ENCODE peak calls at places on chromosomes 11 and 22, in five cellular contexts. One of them, this sample, is unnamed.

GRCh38 chr11:34627197-34627596 is 6.3 kb downstream of the EHF start:
- DNase-seq in neural crest cell: no peak
- DNase-seq in AG09309: no peak
- DNase-seq in CD8-positive, alpha-beta T cell: no peak
- DNase-seq in activated CD8-positive, alpha-beta T cell treated with anti-CD3 and anti-CD28 coated beads for 36 hours: no peak
- DNase-seq in this sample: no peak

GRCh38 chr11:31001432-31001831 is 368.1 kb downstream of the DCDC1 start:
- DNase-seq in CD8-positive, alpha-beta T cell: no peak
- DNase-seq in AG09309: no peak
- DNase-seq in neural crest cell: no peak
- DNase-seq in activated CD8-positive, alpha-beta T cell treated with anti-CD3 and anti-CD28 coated beads for 36 hours: no peak
- DNase-seq in this sample: no peak

GRCh38 chr11:18312663-18313420 is 9.1 kb downstream of the HPS5 start:
- DNase-seq in activated CD8-positive, alpha-beta T cell treated with anti-CD3 and anti-CD28 coated beads for 36 hours: no peak
- DNase-seq in CD8-positive, alpha-beta T cell: no peak
- DNase-seq in AG09309: peak
- DNase-seq in neural crest cell: no peak
- DNase-seq in this sample: no peak

GRCh38 chr11:69071956-69072355 is 23.2 kb downstream of the TPCN2 start:
- DNase-seq in AG09309: no peak
- DNase-seq in neural crest cell: no peak
- DNase-seq in activated CD8-positive, alpha-beta T cell treated with anti-CD3 and anti-CD28 coated beads for 36 hours: no peak
- DNase-seq in CD8-positive, alpha-beta T cell: no peak
- DNase-seq in this sample: no peak

GRCh38 chr11:95108159-95108611 is 18.5 kb downstream of the ENDOD1 start:
- DNase-seq in activated CD8-positive, alpha-beta T cell treated with anti-CD3 and anti-CD28 coated beads for 36 hours: no peak
- DNase-seq in neural crest cell: no peak
- DNase-seq in CD8-positive, alpha-beta T cell: no peak
- DNase-seq in AG09309: no peak
- DNase-seq in this sample: no peak

GRCh38 chr11:34987617-34988016 is 71.2 kb downstream of the PDHX start:
- DNase-seq in activated CD8-positive, alpha-beta T cell treated with anti-CD3 and anti-CD28 coated beads for 36 hours: no peak
- DNase-seq in neural crest cell: no peak
- DNase-seq in AG09309: no peak
- DNase-seq in CD8-positive, alpha-beta T cell: no peak
- DNase-seq in this sample: no peak

GRCh38 chr11:96134622-96135021 is 208.4 kb downstream of the MAML2 start:
- DNase-seq in neural crest cell: no peak
- DNase-seq in AG09309: no peak
- DNase-seq in CD8-positive, alpha-beta T cell: no peak
- DNase-seq in activated CD8-positive, alpha-beta T cell treated with anti-CD3 and anti-CD28 coated beads for 36 hours: no peak
- DNase-seq in this sample: no peak

GRCh38 chr11:118046051-118046963 is 30.6 kb upstream of the TMPRSS4 start:
- DNase-seq in AG09309: no peak
- DNase-seq in neural crest cell: no peak
- DNase-seq in activated CD8-positive, alpha-beta T cell treated with anti-CD3 and anti-CD28 coated beads for 36 hours: peak
- DNase-seq in CD8-positive, alpha-beta T cell: peak
- DNase-seq in this sample: no peak

GRCh38 chr22:42282252-42282942 is 11.9 kb upstream of the TCF20 start:
- DNase-seq in neural crest cell: no peak
- DNase-seq in activated CD8-positive, alpha-beta T cell treated with anti-CD3 and anti-CD28 coated beads for 36 hours: no peak
- DNase-seq in CD8-positive, alpha-beta T cell: no peak
- DNase-seq in AG09309: no peak
- DNase-seq in this sample: no peak

GRCh38 chr11:59247535-59248227 is 35.0 kb upstream of the MPEG1 start:
- DNase-seq in activated CD8-positive, alpha-beta T cell treated with anti-CD3 and anti-CD28 coated beads for 36 hours: no peak
- DNase-seq in CD8-positive, alpha-beta T cell: no peak
- DNase-seq in AG09309: peak
- DNase-seq in neural crest cell: no peak
- DNase-seq in this sample: no peak

GRCh38 chr11:117547188-117547831 is 219.7 kb downstream of the CEP164 start:
- DNase-seq in CD8-positive, alpha-beta T cell: no peak
- DNase-seq in activated CD8-positive, alpha-beta T cell treated with anti-CD3 and anti-CD28 coated beads for 36 hours: no peak
- DNase-seq in AG09309: no peak
- DNase-seq in neural crest cell: no peak
- DNase-seq in this sample: no peak

GRCh38 chr11:129625930-129626329 is 189.7 kb upstream of the TMEM45B start:
- DNase-seq in CD8-positive, alpha-beta T cell: no peak
- DNase-seq in AG09309: no peak
- DNase-seq in activated CD8-positive, alpha-beta T cell treated with anti-CD3 and anti-CD28 coated beads for 36 hours: no peak
- DNase-seq in neural crest cell: no peak
- DNase-seq in this sample: no peak

GRCh38 chr11:9859491-9860305 is 195.8 kb downstream of the SWAP70 start:
- DNase-seq in neural crest cell: no peak
- DNase-seq in CD8-positive, alpha-beta T cell: no peak
- DNase-seq in activated CD8-positive, alpha-beta T cell treated with anti-CD3 and anti-CD28 coated beads for 36 hours: peak
- DNase-seq in AG09309: peak
- DNase-seq in this sample: no peak

GRCh38 chr11:61004841-61005240 is 33.4 kb downstream of the CD6 start:
- DNase-seq in CD8-positive, alpha-beta T cell: no peak
- DNase-seq in neural crest cell: no peak
- DNase-seq in activated CD8-positive, alpha-beta T cell treated with anti-CD3 and anti-CD28 coated beads for 36 hours: no peak
- DNase-seq in AG09309: no peak
- DNase-seq in this sample: no peak

GRCh38 chr11:62492586-62492985 is 54.0 kb downstream of the AHNAK start:
- DNase-seq in neural crest cell: no peak
- DNase-seq in AG09309: no peak
- DNase-seq in activated CD8-positive, alpha-beta T cell treated with anti-CD3 and anti-CD28 coated beads for 36 hours: no peak
- DNase-seq in CD8-positive, alpha-beta T cell: no peak
- DNase-seq in this sample: no peak

GRCh38 chr11:61507962-61508824 is at the start of gene LRRC10B:
- DNase-seq in neural crest cell: peak
- DNase-seq in CD8-positive, alpha-beta T cell: no peak
- DNase-seq in AG09309: no peak
- DNase-seq in activated CD8-positive, alpha-beta T cell treated with anti-CD3 and anti-CD28 coated beads for 36 hours: peak
- DNase-seq in this sample: peak

GRCh38 chr22:22110548-22111266 is 128.1 kb upstream of the TOP3B start:
- DNase-seq in activated CD8-positive, alpha-beta T cell treated with anti-CD3 and anti-CD28 coated beads for 36 hours: peak
- DNase-seq in AG09309: peak
- DNase-seq in neural crest cell: peak
- DNase-seq in CD8-positive, alpha-beta T cell: no peak
- DNase-seq in this sample: no peak

GRCh38 chr11:124896821-124897391 is 759 bp downstream of the ROBO4 start:
- DNase-seq in AG09309: no peak
- DNase-seq in neural crest cell: no peak
- DNase-seq in activated CD8-positive, alpha-beta T cell treated with anti-CD3 and anti-CD28 coated beads for 36 hours: no peak
- DNase-seq in CD8-positive, alpha-beta T cell: no peak
- DNase-seq in this sample: no peak

GRCh38 chr22:36151006-36151595 is 9.5 kb downstream of the APOL3 start:
- DNase-seq in activated CD8-positive, alpha-beta T cell treated with anti-CD3 and anti-CD28 coated beads for 36 hours: no peak
- DNase-seq in neural crest cell: no peak
- DNase-seq in AG09309: no peak
- DNase-seq in CD8-positive, alpha-beta T cell: no peak
- DNase-seq in this sample: no peak

GRCh38 chr11:6618117-6619020 is 853 bp downstream of the TPP1 start:
- DNase-seq in activated CD8-positive, alpha-beta T cell treated with anti-CD3 and anti-CD28 coated beads for 36 hours: peak
- DNase-seq in neural crest cell: no peak
- DNase-seq in AG09309: peak
- DNase-seq in CD8-positive, alpha-beta T cell: peak
- DNase-seq in this sample: no peak

GRCh38 chr11:6655790-6656580 is at the start of gene DCHS1:
- DNase-seq in activated CD8-positive, alpha-beta T cell treated with anti-CD3 and anti-CD28 coated beads for 36 hours: no peak
- DNase-seq in neural crest cell: peak
- DNase-seq in CD8-positive, alpha-beta T cell: no peak
- DNase-seq in AG09309: no peak
- DNase-seq in this sample: peak

GRCh38 chr11:6655020-6655789 is 404 bp downstream of the DCHS1 start:
- DNase-seq in activated CD8-positive, alpha-beta T cell treated with anti-CD3 and anti-CD28 coated beads for 36 hours: peak
- DNase-seq in CD8-positive, alpha-beta T cell: peak
- DNase-seq in neural crest cell: no peak
- DNase-seq in AG09309: no peak
- DNase-seq in this sample: no peak

GRCh38 chr22:23495614-23496444 is 84.3 kb downstream of the IGLL1 start:
- DNase-seq in neural crest cell: no peak
- DNase-seq in CD8-positive, alpha-beta T cell: no peak
- DNase-seq in activated CD8-positive, alpha-beta T cell treated with anti-CD3 and anti-CD28 coated beads for 36 hours: peak
- DNase-seq in AG09309: no peak
- DNase-seq in this sample: no peak

GRCh38 chr11:50188040-50188439 is 155.4 kb downstream of the OR4C45 start:
- DNase-seq in CD8-positive, alpha-beta T cell: no peak
- DNase-seq in neural crest cell: no peak
- DNase-seq in activated CD8-positive, alpha-beta T cell treated with anti-CD3 and anti-CD28 coated beads for 36 hours: no peak
- DNase-seq in AG09309: no peak
- DNase-seq in this sample: no peak

GRCh38 chr11:61908730-61909622 is 8.4 kb downstream of the RAB3IL1 start:
- DNase-seq in activated CD8-positive, alpha-beta T cell treated with anti-CD3 and anti-CD28 coated beads for 36 hours: no peak
- DNase-seq in neural crest cell: no peak
- DNase-seq in AG09309: no peak
- DNase-seq in CD8-positive, alpha-beta T cell: no peak
- DNase-seq in this sample: no peak

GRCh38 chr11:66958232-66958955 is at the start of gene PC:
- DNase-seq in AG09309: peak
- DNase-seq in CD8-positive, alpha-beta T cell: peak
- DNase-seq in neural crest cell: peak
- DNase-seq in activated CD8-positive, alpha-beta T cell treated with anti-CD3 and anti-CD28 coated beads for 36 hours: peak
- DNase-seq in this sample: peak

GRCh38 chr11:66958956-66959274 is 732 bp upstream of the PC start:
- DNase-seq in AG09309: no peak
- DNase-seq in CD8-positive, alpha-beta T cell: peak
- DNase-seq in activated CD8-positive, alpha-beta T cell treated with anti-CD3 and anti-CD28 coated beads for 36 hours: no peak
- DNase-seq in neural crest cell: no peak
- DNase-seq in this sample: no peak

GRCh38 chr11:66957971-66958231 is 282 bp downstream of the PC start:
- DNase-seq in AG09309: no peak
- DNase-seq in activated CD8-positive, alpha-beta T cell treated with anti-CD3 and anti-CD28 coated beads for 36 hours: no peak
- DNase-seq in neural crest cell: no peak
- DNase-seq in CD8-positive, alpha-beta T cell: no peak
- DNase-seq in this sample: peak

GRCh38 chr11:66953431-66953833 is 4.8 kb downstream of the PC start:
- DNase-seq in AG09309: no peak
- DNase-seq in CD8-positive, alpha-beta T cell: no peak
- DNase-seq in neural crest cell: no peak
- DNase-seq in activated CD8-positive, alpha-beta T cell treated with anti-CD3 and anti-CD28 coated beads for 36 hours: no peak
- DNase-seq in this sample: no peak

GRCh38 chr11:66956689-66957290 is 1.4 kb downstream of the PC start:
- DNase-seq in CD8-positive, alpha-beta T cell: no peak
- DNase-seq in neural crest cell: no peak
- DNase-seq in AG09309: no peak
- DNase-seq in activated CD8-positive, alpha-beta T cell treated with anti-CD3 and anti-CD28 coated beads for 36 hours: peak
- DNase-seq in this sample: no peak
- TF ChIP-seq CTCF in CD8-positive, alpha-beta T cell: no peak
- TF ChIP-seq CTCF in neural crest cell: no peak
- TF ChIP-seq CTCF in AG09309: peak
- TF ChIP-seq CTCF in activated CD8-positive, alpha-beta T cell treated with anti-CD3 and anti-CD28 coated beads for 36 hours: no peak
- TF ChIP-seq CTCF in this sample: no peak

GRCh38 chr22:49986325-49986724 is 25.8 kb downstream of the PIM3 start:
- DNase-seq in AG09309: no peak
- DNase-seq in neural crest cell: no peak
- DNase-seq in CD8-positive, alpha-beta T cell: no peak
- DNase-seq in activated CD8-positive, alpha-beta T cell treated with anti-CD3 and anti-CD28 coated beads for 36 hours: no peak
- DNase-seq in this sample: no peak

GRCh38 chr22:49977578-49977977 is 17.0 kb downstream of the PIM3 start:
- DNase-seq in CD8-positive, alpha-beta T cell: no peak
- DNase-seq in activated CD8-positive, alpha-beta T cell treated with anti-CD3 and anti-CD28 coated beads for 36 hours: no peak
- DNase-seq in neural crest cell: no peak
- DNase-seq in AG09309: no peak
- DNase-seq in this sample: no peak

GRCh38 chr22:49979587-49980264 is 19.2 kb downstream of the PIM3 start:
- DNase-seq in AG09309: no peak
- DNase-seq in activated CD8-positive, alpha-beta T cell treated with anti-CD3 and anti-CD28 coated beads for 36 hours: peak
- DNase-seq in CD8-positive, alpha-beta T cell: no peak
- DNase-seq in neural crest cell: no peak
- DNase-seq in this sample: no peak

DNA sequence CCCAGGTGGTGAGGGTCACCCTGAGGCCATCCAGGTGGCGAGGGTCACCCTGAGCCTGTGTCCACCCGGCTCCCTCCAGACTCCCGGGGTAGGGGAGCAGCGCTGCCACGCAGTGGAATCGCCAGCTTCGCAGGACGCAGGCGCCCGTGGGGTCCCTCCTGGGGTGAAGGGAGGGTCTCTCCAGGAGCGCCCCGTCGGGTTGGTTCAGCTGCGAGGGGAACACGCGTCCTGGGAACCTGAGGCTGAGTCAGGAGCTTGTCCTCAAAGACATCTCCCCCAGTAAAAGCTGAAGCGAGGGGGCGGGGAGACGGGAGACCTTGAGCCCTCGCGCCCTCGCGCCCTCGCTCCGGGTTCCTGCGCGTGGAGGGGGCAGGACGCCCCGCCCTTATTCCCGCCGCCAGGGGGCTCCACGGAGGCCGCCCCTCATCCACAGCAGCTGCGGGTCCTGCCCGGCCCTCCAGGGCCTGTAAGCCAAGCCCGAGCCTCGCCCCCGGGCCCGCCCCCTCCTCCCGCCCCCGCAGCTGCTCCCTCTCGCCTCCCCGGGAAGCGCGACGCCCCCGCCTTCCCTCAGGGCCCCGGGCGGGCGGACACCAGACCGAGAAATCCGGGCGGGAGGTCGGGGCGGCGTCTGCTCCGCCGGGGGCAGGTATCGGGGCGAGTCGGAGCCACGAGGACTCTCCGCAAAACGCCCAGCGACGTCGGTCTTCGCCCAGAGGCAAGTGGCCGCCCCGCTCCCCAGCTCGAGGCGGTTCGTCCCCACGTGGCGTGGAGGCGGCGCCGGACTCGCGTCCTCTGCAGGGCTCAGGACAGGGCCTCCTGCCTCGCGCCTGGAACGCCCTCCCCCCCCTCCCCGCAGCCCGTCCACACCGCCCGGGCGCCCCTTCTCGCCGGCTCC is 22.8 kb downstream of the PIM3 start:
- DNase-seq in neural crest cell: no peak
- DNase-seq in AG09309: no peak
- DNase-seq in CD8-positive, alpha-beta T cell: no peak
- DNase-seq in activated CD8-positive, alpha-beta T cell treated with anti-CD3 and anti-CD28 coated beads for 36 hours: no peak
- DNase-seq in this sample: no peak
- TF ChIP-seq CTCF in neural crest cell: peak
- TF ChIP-seq CTCF in AG09309: peak
- TF ChIP-seq CTCF in CD8-positive, alpha-beta T cell: peak
- TF ChIP-seq CTCF in activated CD8-positive, alpha-beta T cell treated with anti-CD3 and anti-CD28 coated beads for 36 hours: peak
- TF ChIP-seq CTCF in this sample: peak

DNA sequence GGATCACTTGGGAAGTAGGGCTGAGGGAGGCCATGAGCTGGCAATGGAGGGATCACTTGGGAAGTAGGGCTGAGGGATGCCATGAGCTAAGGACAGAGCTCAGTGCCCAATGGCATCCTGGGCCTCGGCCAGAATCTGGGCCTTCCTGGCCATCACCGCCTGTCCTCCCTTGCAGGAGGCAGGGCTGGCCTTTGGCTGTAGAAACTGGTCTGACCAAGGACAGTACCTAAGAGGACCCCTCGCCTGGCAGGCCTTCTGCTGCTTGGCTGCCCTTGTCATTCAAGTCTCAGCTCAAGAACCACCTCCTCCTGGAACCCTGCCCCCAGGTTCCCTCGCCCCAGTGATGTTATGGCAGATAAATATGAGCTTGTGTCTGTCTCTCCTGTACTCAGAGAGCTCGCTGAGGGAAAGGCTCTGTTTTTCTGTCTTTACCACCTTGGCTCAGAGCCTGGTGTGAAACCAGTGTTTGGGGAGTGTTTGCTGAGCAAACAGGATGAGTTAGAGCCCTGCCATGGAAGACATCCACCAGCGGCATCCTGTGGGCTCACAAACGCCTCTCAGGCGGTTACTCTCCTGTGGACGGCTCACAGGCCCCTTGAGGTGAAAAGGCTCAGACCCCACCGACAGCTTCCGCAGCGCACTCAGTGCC is 19.3 kb upstream of the RASL10A start:
- DNase-seq in AG09309: no peak
- DNase-seq in neural crest cell: no peak
- DNase-seq in activated CD8-positive, alpha-beta T cell treated with anti-CD3 and anti-CD28 coated beads for 36 hours: no peak
- DNase-seq in CD8-positive, alpha-beta T cell: no peak
- DNase-seq in this sample: no peak
- TF ChIP-seq CTCF in AG09309: no peak
- TF ChIP-seq CTCF in neural crest cell: no peak
- TF ChIP-seq CTCF in activated CD8-positive, alpha-beta T cell treated with anti-CD3 and anti-CD28 coated beads for 36 hours: no peak
- TF ChIP-seq CTCF in CD8-positive, alpha-beta T cell: no peak
- TF ChIP-seq CTCF in this sample: no peak

GRCh38 chr22:27885977-27886842 is 32.8 kb downstream of the PITPNB start:
- DNase-seq in CD8-positive, alpha-beta T cell: peak
- DNase-seq in activated CD8-positive, alpha-beta T cell treated with anti-CD3 and anti-CD28 coated beads for 36 hours: peak
- DNase-seq in AG09309: peak
- DNase-seq in neural crest cell: peak
- DNase-seq in this sample: no peak
- TF ChIP-seq CTCF in CD8-positive, alpha-beta T cell: peak
- TF ChIP-seq CTCF in activated CD8-positive, alpha-beta T cell treated with anti-CD3 and anti-CD28 coated beads for 36 hours: peak
- TF ChIP-seq CTCF in AG09309: peak
- TF ChIP-seq CTCF in neural crest cell: peak
- TF ChIP-seq CTCF in this sample: peak

This sample was measured in D721Med.